ENCODE peak calls at places on chromosomes 16 and 17, in nine cellular contexts. One of them, this sample, is unnamed.

GRCh38 chr17:80519091-80519781 is 25.4 kb upstream of the RPTOR start:
- DNase-seq in AML-193: no peak
- DNase-seq in NCI-H2171 treated with DMSO at 0.1 percent for 48 hours: no peak
- DNase-seq in T-helper 1 cell: no peak
- DNase-seq in head of caudate nucleus: no peak
- DNase-seq in GOT3: no peak
- DNase-seq in activated CD8-positive, alpha-beta memory T cell treated with anti-CD3 and anti-CD28 coated beads for 1 hour: no peak
- DNase-seq in HCEC 1CT: no peak
- DNase-seq in kidney tubule cell: no peak
- DNase-seq in this sample: no peak

GRCh38 chr17:32621612-32622312 is 135.0 kb downstream of the CDK5R1 start:
- DNase-seq in AML-193: no peak
- DNase-seq in T-helper 1 cell: no peak
- DNase-seq in GOT3: no peak
- DNase-seq in activated CD8-positive, alpha-beta memory T cell treated with anti-CD3 and anti-CD28 coated beads for 1 hour: no peak
- DNase-seq in NCI-H2171 treated with DMSO at 0.1 percent for 48 hours: no peak
- DNase-seq in head of caudate nucleus: no peak
- DNase-seq in HCEC 1CT: peak; percentile 17
- DNase-seq in kidney tubule cell: no peak
- DNase-seq in this sample: peak; percentile 41

GRCh38 chr16:57412584-57412983 is 8.0 kb downstream of the CCL17 start:
- DNase-seq in head of caudate nucleus: no peak
- DNase-seq in HCEC 1CT: no peak
- DNase-seq in kidney tubule cell: no peak
- DNase-seq in AML-193: no peak
- DNase-seq in T-helper 1 cell: no peak
- DNase-seq in activated CD8-positive, alpha-beta memory T cell treated with anti-CD3 and anti-CD28 coated beads for 1 hour: no peak
- DNase-seq in GOT3: no peak
- DNase-seq in NCI-H2171 treated with DMSO at 0.1 percent for 48 hours: no peak
- DNase-seq in this sample: no peak

GRCh38 chr16:67562526-67562917 is at the start of gene CTCF:
- DNase-seq in head of caudate nucleus: no peak
- DNase-seq in HCEC 1CT: peak; percentile 88
- DNase-seq in activated CD8-positive, alpha-beta memory T cell treated with anti-CD3 and anti-CD28 coated beads for 1 hour: peak; percentile 74
- DNase-seq in AML-193: peak; percentile 62
- DNase-seq in kidney tubule cell: peak; percentile 86
- DNase-seq in T-helper 1 cell: peak; percentile 80
- DNase-seq in NCI-H2171 treated with DMSO at 0.1 percent for 48 hours: peak; percentile 86
- DNase-seq in GOT3: peak; percentile 87
- DNase-seq in this sample: no peak

GRCh38 chr16:59044616-59045015 is 310.5 kb upstream of the GOT2 start:
- DNase-seq in kidney tubule cell: no peak
- DNase-seq in head of caudate nucleus: no peak
- DNase-seq in HCEC 1CT: no peak
- DNase-seq in AML-193: no peak
- DNase-seq in NCI-H2171 treated with DMSO at 0.1 percent for 48 hours: no peak
- DNase-seq in GOT3: no peak
- DNase-seq in T-helper 1 cell: no peak
- DNase-seq in activated CD8-positive, alpha-beta memory T cell treated with anti-CD3 and anti-CD28 coated beads for 1 hour: no peak
- DNase-seq in this sample: no peak

GRCh38 chr16:678858-679807 is 1.1 kb upstream of the STUB1 start:
- DNase-seq in T-helper 1 cell: no peak
- DNase-seq in HCEC 1CT: no peak
- DNase-seq in kidney tubule cell: peak; percentile 64
- DNase-seq in NCI-H2171 treated with DMSO at 0.1 percent for 48 hours: peak; percentile 82
- DNase-seq in activated CD8-positive, alpha-beta memory T cell treated with anti-CD3 and anti-CD28 coated beads for 1 hour: no peak
- DNase-seq in GOT3: peak; percentile 63
- DNase-seq in head of caudate nucleus: no peak
- DNase-seq in AML-193: peak; percentile 48
- DNase-seq in this sample: no peak

GRCh38 chr17:29162082-29162908 is 17.9 kb downstream of the MYO18A start:
- DNase-seq in HCEC 1CT: no peak
- DNase-seq in head of caudate nucleus: no peak
- DNase-seq in T-helper 1 cell: no peak
- DNase-seq in NCI-H2171 treated with DMSO at 0.1 percent for 48 hours: no peak
- DNase-seq in kidney tubule cell: no peak
- DNase-seq in AML-193: no peak
- DNase-seq in activated CD8-positive, alpha-beta memory T cell treated with anti-CD3 and anti-CD28 coated beads for 1 hour: no peak
- DNase-seq in GOT3: no peak
- DNase-seq in this sample: no peak

GRCh38 chr16:79599837-79600635 is 501 bp downstream of the MAF start:
- DNase-seq in GOT3: no peak
- DNase-seq in kidney tubule cell: no peak
- DNase-seq in activated CD8-positive, alpha-beta memory T cell treated with anti-CD3 and anti-CD28 coated beads for 1 hour: peak; percentile 27
- DNase-seq in T-helper 1 cell: no peak
- DNase-seq in HCEC 1CT: no peak
- DNase-seq in NCI-H2171 treated with DMSO at 0.1 percent for 48 hours: peak; percentile 83
- DNase-seq in head of caudate nucleus: peak; percentile 35
- DNase-seq in AML-193: no peak
- DNase-seq in this sample: no peak

GRCh38 chr17:77186141-77186604 is 45.4 kb downstream of the SEC14L1 start:
- DNase-seq in HCEC 1CT: no peak
- DNase-seq in head of caudate nucleus: no peak
- DNase-seq in AML-193: no peak
- DNase-seq in NCI-H2171 treated with DMSO at 0.1 percent for 48 hours: no peak
- DNase-seq in GOT3: no peak
- DNase-seq in T-helper 1 cell: no peak
- DNase-seq in activated CD8-positive, alpha-beta memory T cell treated with anti-CD3 and anti-CD28 coated beads for 1 hour: no peak
- DNase-seq in kidney tubule cell: peak; percentile 52
- DNase-seq in this sample: no peak